ENCODE peak calls at places on chromosome 21, in five cellular contexts. H is mammary epithelial cell, Y is BE2C, Q is small intestine, B is ovary. D is an unnamed sample.

GRCh38 chr21:25359724-25360123 is 247.6 kb downstream of the MRPL39 start:
- DNase-seq in Q (no peak), Y (no peak), H (no peak), B (no peak), D (no peak)

GRCh38 chr21:46441331-46441730 is 17.4 kb upstream of the DIP2A start:
- DNase-seq in Y (no peak), B (no peak), Q (no peak), H (no peak), D (no peak)

GRCh38 chr21:28804089-28804670 is 188.5 kb downstream of the LTN1 start:
- DNase-seq in H (no peak), B (no peak), Q (no peak), Y (no peak), D (no peak)

GRCh38 chr21:37101384-37101783 is 28.3 kb downstream of the TTC3 start:
- DNase-seq in H (peak; percentile 28), Y (no peak), Q (no peak), B (no peak), D (no peak)

GRCh38 chr21:46229133-46229922 is 754 bp upstream of the LSS start:
- DNase-seq in Q (peak; percentile 4), B (peak; percentile 47), Y (peak; percentile 74), H (no peak), D (no peak)

GRCh38 chr21:37225440-37225839 is 41.7 kb downstream of the VPS26C start:
- DNase-seq in Y (no peak), B (no peak), Q (peak; percentile 33), H (no peak), D (no peak)

GRCh38 chr21:37878946-37879660 is 37.2 kb downstream of the KCNJ6 start:
- DNase-seq in Q (no peak), H (peak; percentile 97), Y (no peak), B (no peak), D (peak; percentile 93)

GRCh38 chr21:46569071-46569470 is 35.8 kb downstream of the S100B start:
- DNase-seq in B (no peak), Q (no peak), Y (no peak), H (peak; percentile 8), D (no peak)

GRCh38 chr21:41119901-41120300 is 48.1 kb upstream of the BACE2 start:
- DNase-seq in B (no peak), Q (no peak), Y (no peak), H (peak; percentile 17), D (no peak)

GRCh38 chr21:36696640-36697472 is 2.1 kb upstream of the SIM2 start:
- DNase-seq in Y (no peak), H (no peak), Q (no peak), B (no peak), D (no peak)

GRCh38 chr21:26840912-26841311 is 4.3 kb downstream of the ADAMTS1 start:
- DNase-seq in H (peak; percentile 93), Y (peak; percentile 81), Q (no peak), B (peak; percentile 67), D (no peak)

GRCh38 chr21:36841866-36842265 is 124.6 kb downstream of the HLCS start:
- DNase-seq in Q (no peak), Y (no peak), H (peak; percentile 17), B (no peak), D (no peak)

GRCh38 chr21:25708467-25709065 is 26.1 kb downstream of the ATP5PF start:
- DNase-seq in B (peak; percentile 60), H (peak; percentile 8), Q (peak; percentile 38), Y (peak; percentile 43), D (no peak)

GRCh38 chr21:44924611-44925010 is 3.9 kb upstream of the ITGB2 start:
- DNase-seq in Y (no peak), Q (no peak), H (no peak), B (no peak), D (no peak)
- H3K27me3 ChIP-seq in Y (peaks cover 94% of the 10 kb centered on the region), Q (no peaks in the 10 kb centered on the region), H (no peaks in the 10 kb centered on the region), B (no peaks in the 10 kb centered on the region), D (peaks cover 10% of the 10 kb centered on the region)

DNA sequence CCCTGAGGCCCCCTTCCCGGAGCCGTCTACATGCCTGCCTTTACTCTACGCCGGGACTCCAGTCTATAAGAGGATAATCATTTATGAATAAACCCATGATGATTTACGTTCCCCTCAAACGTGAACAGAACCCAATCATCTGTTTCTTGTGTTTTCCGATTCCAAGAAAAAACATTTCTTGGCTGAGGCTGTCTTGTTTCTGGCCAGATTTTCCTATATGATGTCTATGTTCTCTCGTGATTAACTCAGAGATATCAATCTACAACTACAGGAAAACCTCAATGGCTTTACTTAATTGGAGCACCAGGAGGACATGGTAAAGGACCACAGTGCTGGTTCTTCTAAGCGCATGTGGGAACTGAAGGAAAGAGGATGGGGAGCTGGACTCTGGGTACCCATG is 22.3 kb downstream of the RCAN1 start:
- DNase-seq in H (no peak), Q (no peak), Y (no peak), B (no peak), D (no peak)
- H3K4me3 ChIP-seq in H (no peak overlapping the region), Q (no peak overlapping the region), Y (no peak overlapping the region), B (no peak overlapping the region), D (no peak overlapping the region)

DNA sequence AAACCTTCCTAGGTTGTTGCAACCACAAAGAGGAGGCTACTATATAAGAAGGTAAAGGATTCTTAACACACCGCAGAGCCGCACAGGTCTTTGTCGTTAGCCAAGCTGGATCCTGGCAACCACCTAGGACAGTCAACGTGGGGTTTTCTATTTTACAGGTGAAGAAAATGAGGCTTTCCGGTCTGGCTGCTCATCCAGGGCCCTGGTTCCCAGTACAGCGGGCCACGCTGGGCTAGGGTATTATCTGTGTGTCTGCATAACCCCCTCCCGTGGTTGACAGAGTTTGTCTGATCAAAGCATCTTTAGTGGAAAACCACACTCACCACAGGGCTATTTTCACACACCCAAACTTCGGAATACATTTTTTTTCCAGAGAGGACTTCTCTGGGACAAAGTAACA is 39.0 kb upstream of the PDE9A start:
- DNase-seq in H (peak; percentile 13), Q (no peak), B (no peak), Y (no peak), D (no peak)
- H3K27me3 ChIP-seq in H (peaks cover 8% of the 10 kb centered on the region), Q (peaks cover 3% of the 10 kb centered on the region), B (no peaks in the 10 kb centered on the region), Y (peaks cover 35% of the 10 kb centered on the region), D (peaks cover 37% of the 10 kb centered on the region)

GRCh38 chr21:20996421-20997307 is 1.5 kb upstream of the NCAM2 start:
- DNase-seq in B (no peak), H (no peak), Q (no peak), Y (no peak), D (no peak)

GRCh38 chr21:20997308-20997632 is 939 bp upstream of the NCAM2 start:
- DNase-seq in B (no peak), Y (no peak), Q (no peak), H (no peak), D (no peak)

GRCh38 chr21:20998886-20999285 is 677 bp downstream of the NCAM2 start:
- DNase-seq in B (no peak), H (no peak), Q (no peak), Y (no peak), D (no peak)

GRCh38 chr21:20998456-20998789 is 214 bp downstream of the NCAM2 start:
- DNase-seq in B (no peak), H (no peak), Q (no peak), Y (no peak), D (no peak)

GRCh38 chr21:20997633-20998455 is at the start of gene NCAM2:
- DNase-seq in B (peak; percentile 69), Y (peak; percentile 90), H (peak; percentile 9), Q (peak; percentile 14), D (no peak)
- H3K4me3 ChIP-seq in B (peak within 1 kb of the TSS; percentile 51), Y (peak within 1 kb of the TSS; percentile 86), H (peak within 1 kb of the TSS; percentile 20), Q (no peak within 1 kb of the TSS), D (peak within 1 kb of the TSS; percentile 41)

GRCh38 chr21:42658320-42659105 is 5.1 kb downstream of the PDE9A start:
- DNase-seq in Q (no peak), H (no peak), B (no peak), Y (no peak), D (no peak)
- H3K27me3 ChIP-seq in Q (no peaks in the 10 kb centered on the region), H (peaks cover 19% of the 10 kb centered on the region), B (no peaks in the 10 kb centered on the region), Y (no peaks in the 10 kb centered on the region), D (peaks cover 64% of the 10 kb centered on the region)

GRCh38 chr21:35470522-35470921 is 421.4 kb upstream of the RUNX1 start:
- DNase-seq in Y (no peak), B (no peak), Q (no peak), H (no peak), D (no peak)
- H3K4me3 ChIP-seq in Y (no peak overlapping the region), B (no peak overlapping the region), Q (no peak overlapping the region), H (no peak overlapping the region), D (no peak overlapping the region)

GRCh38 chr21:42836767-42837301 is 42.5 kb downstream of the WDR4 start:
- DNase-seq in B (no peak), Y (no peak), H (no peak), Q (no peak), D (no peak)
- H3K27me3 ChIP-seq in B (no peaks in the 10 kb centered on the region), Y (no peaks in the 10 kb centered on the region), H (no peaks in the 10 kb centered on the region), Q (no peaks in the 10 kb centered on the region), D (peaks cover 6% of the 10 kb centered on the region)

DNA sequence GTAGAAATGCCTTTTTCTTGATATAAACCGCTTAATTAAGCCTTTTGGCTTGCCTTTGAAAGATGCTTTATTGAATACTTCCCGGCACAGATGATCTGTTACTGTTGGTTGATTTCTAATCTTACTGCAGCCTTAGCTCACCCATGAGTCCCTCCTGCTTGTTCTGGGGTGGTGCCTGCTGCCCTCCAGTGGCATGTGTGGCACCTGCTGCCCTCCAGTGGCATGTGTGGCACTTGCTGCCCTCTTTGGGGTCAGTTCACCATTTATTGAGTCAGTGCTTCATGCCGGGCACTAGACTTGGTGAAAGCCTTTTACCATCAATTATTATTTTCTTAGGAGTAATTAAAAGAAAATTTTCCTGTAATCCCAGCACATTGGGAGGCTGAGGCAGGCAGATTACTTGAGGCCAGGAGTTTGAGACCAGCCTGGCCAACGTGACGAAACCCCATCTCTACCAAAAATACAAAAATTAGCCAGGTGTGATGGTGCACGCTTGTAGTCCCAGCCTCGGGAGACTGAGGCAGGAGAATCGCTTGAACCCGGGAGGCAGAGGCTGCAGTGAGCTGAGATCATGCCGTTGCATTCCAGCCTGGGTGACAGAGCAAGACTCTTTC is 54.3 kb downstream of the ADARB1 start:
- DNase-seq in Y (peak; percentile 81), H (peak; percentile 53), B (no peak), Q (peak; percentile 72), D (peak; percentile 37)
- H3K4me3 ChIP-seq in Y (no peak overlapping the region), H (no peak overlapping the region), B (no peak overlapping the region), Q (no peak overlapping the region), D (no peak overlapping the region)

DNA sequence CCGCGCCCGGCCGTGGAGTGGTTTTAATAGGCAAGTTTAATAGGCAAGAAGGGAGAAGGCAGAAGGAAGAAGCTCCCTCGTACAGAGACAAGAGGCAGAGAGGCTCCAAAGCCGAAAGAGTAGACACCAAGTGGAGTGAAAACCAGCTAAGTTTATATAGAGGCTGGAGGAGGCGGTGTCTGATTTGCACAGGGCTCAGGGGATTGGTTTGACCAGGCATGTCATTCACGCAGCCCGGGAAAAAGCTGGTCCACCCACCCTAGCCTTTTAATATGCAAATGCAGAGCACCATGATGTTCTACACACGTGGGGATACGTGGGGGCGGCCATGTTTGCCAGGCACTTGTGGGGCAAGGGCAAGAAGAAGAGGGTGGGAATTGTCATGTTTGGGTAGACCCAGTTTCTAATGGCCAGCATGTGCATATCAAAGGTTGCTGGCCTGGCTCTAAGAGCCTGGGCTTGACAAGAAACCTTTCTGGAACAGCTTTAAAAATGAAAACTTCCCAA is 18.0 kb upstream of the SOD1 start:
- DNase-seq in Y (no peak), B (no peak), Q (no peak), H (no peak), D (no peak)
- H3K27me3 ChIP-seq in Y (no peaks in the 10 kb centered on the region), B (no peaks in the 10 kb centered on the region), Q (no peaks in the 10 kb centered on the region), H (no peaks in the 10 kb centered on the region), D (no peaks in the 10 kb centered on the region)